ENCODE peak calls at places on chromosomes 6 and 20, in four cellular contexts. Z is ovary, L is GM23338, Q is HFF-Myc. S is an unnamed sample.

GRCh38 chr20:33298391-33298790 is 15.4 kb downstream of the BPIFB1 start:
- DNase-seq in Z (no peak), L (peak; percentile 51), Q (no peak), S (no peak)

GRCh38 chr6:113989675-113990074 is 18.7 kb upstream of the HDAC2 start:
- DNase-seq in Z (no peak), L (no peak), Q (no peak), S (no peak)

GRCh38 chr6:154297711-154298110 is 58.9 kb downstream of the IPCEF1 start:
- DNase-seq in Z (no peak), L (no peak), Q (no peak), S (no peak)

GRCh38 chr6:36758516-36759176 is 61.0 kb downstream of the RAB44 start:
- DNase-seq in Z (no peak), L (peak; percentile 61), Q (no peak), S (no peak)

GRCh38 chr6:166554316-166554715 is 32.2 kb downstream of the RAMACL start:
- DNase-seq in Z (no peak), L (no peak), Q (no peak), S (no peak)

GRCh38 chr6:119735500-119735899 is 385.9 kb upstream of the MAN1A1 start:
- DNase-seq in Z (no peak), L (no peak), Q (no peak), S (no peak)

GRCh38 chr6:151805286-151805840 is 2.1 kb upstream of the ESR1 start:
- DNase-seq in Z (peak; percentile 49), L (peak; percentile 6), Q (no peak), S (no peak)

GRCh38 chr6:52516269-52516668 is 60.6 kb downstream of the TRAM2 start:
- DNase-seq in Z (no peak), L (no peak), Q (no peak), S (no peak)

GRCh38 chr6:116883005-116883404 is 6.0 kb downstream of the RFX6 start:
- DNase-seq in Z (no peak), L (no peak), Q (no peak), S (no peak)

GRCh38 chr6:170040906-170041305 is 250.0 kb downstream of the DLL1 start:
- DNase-seq in Z (no peak), L (no peak), Q (no peak), S (no peak)

GRCh38 chr6:2719053-2719375 is 31.7 kb downstream of the MYLK4 start:
- DNase-seq in Z (no peak), L (no peak), Q (no peak), S (peak; percentile 20)

GRCh38 chr6:33914519-33915120 is 110.8 kb upstream of the MLN start:
- DNase-seq in Z (no peak), L (no peak), Q (no peak), S (no peak)

GRCh38 chr6:133423242-133423641 is 182.1 kb downstream of the EYA4 start:
- DNase-seq in Z (no peak), L (no peak), Q (no peak), S (no peak)

GRCh38 chr20:25323486-25324246 is 67.0 kb downstream of the ABHD12 start:
- DNase-seq in Z (no peak), L (no peak), Q (no peak), S (no peak)

GRCh38 chr20:3621111-3621510 is 42.1 kb downstream of the GFRA4 start:
- DNase-seq in Z (no peak), L (peak; percentile 61), Q (no peak), S (no peak)

GRCh38 chr6:42907336-42907735 is 8.5 kb upstream of the PTCRA start:
- DNase-seq in Z (peak; percentile 72), L (no peak), Q (no peak), S (no peak)

GRCh38 chr6:7137335-7138106 is 29.8 kb downstream of the RREB1 start:
- DNase-seq in Z (peak; percentile 63), L (peak; percentile 65), Q (no peak), S (peak; percentile 68)

GRCh38 chr6:69233195-69233524 is 563.6 kb downstream of the LMBRD1 start:
- DNase-seq in Z (no peak), L (peak; percentile 53), Q (no peak), S (no peak)

GRCh38 chr6:113763883-113764282 is 93.3 kb upstream of the MARCKS start:
- DNase-seq in Z (no peak), L (no peak), Q (no peak), S (peak; percentile 45)

GRCh38 chr6:30518505-30518850 is 29.2 kb downstream of the HLA-E start:
- DNase-seq in Z (no peak), L (peak; percentile 42), Q (no peak), S (no peak)

GRCh38 chr6:53811082-53811481 is 16.3 kb downstream of the LRRC1 start:
- DNase-seq in Z (no peak), L (no peak), Q (no peak), S (no peak)

GRCh38 chr20:2816583-2817340 is 598 bp downstream of the TMEM239 start:
- DNase-seq in Z (no peak), L (peak; percentile 53), Q (no peak), S (no peak)

DNA sequence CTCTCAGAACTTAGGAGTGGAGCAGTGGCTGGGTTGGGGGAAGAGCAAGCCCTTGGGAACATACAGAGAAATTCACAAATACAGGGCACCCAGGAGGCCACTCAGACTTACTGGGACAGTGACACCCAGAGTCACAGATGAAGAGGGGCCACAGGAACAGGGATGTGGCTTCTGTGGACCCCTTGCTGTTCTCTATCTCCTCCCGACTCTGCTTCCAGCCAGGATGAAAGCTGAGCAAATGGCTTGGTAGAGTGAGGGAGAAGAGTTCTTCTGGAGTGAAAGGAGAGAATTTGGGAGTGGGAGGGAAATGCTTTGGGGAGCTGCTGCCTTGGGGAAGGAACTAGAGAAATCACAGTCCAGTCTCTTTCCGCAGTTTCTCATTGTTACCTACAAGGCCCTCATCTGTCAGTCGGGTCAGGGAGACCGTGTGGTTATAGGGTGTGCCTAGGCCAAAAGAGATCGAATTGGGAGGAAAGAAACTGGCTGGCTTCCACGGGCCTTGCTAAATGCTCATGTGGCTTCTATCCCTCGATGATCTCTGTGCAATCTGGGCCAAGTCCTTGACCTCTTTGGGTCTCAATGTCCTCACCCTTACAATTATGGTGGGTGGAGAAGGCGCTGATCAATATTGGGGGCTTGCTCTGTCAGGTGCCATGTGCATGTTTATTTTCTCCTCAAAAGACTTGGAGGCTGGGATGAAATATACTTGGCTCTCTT is 17.0 kb downstream of the FOXP4 start:
- DNase-seq in Z (no peak), L (no peak), Q (no peak), S (no peak)
- H3K4me3 ChIP-seq in Z (no peak overlapping the region), L (peak overlapping the region; percentile 88), Q (no peak overlapping the region), S (no peak overlapping the region)

GRCh38 chr6:136088693-136089092 is 161.4 kb downstream of the MTFR2 start:
- DNase-seq in Z (no peak), L (no peak), Q (no peak), S (no peak)
- TF ChIP-seq CTCF in Z (no peak), L (no peak), Q (no peak), S (no peak)

GRCh38 chr6:98824907-98825601 is 9.3 kb upstream of the POU3F2 start:
- DNase-seq in Z (no peak), L (peak; percentile 74), Q (no peak), S (no peak)

GRCh38 chr6:98823845-98824162 is 10.6 kb upstream of the POU3F2 start:
- DNase-seq in Z (no peak), L (peak; percentile 59), Q (no peak), S (no peak)

GRCh38 chr6:98824163-98824906 is 10.0 kb upstream of the POU3F2 start:
- DNase-seq in Z (no peak), L (peak; percentile 65), Q (no peak), S (no peak)

GRCh38 chr6:98827295-98828159 is 6.8 kb upstream of the POU3F2 start:
- DNase-seq in Z (no peak), L (peak; percentile 90), Q (no peak), S (no peak)

GRCh38 chr6:98825602-98826230 is 8.7 kb upstream of the POU3F2 start:
- DNase-seq in Z (no peak), L (no peak), Q (no peak), S (no peak)
- H3K4me3 ChIP-seq in Z (no peak overlapping the region), L (peak overlapping the region; percentile 71), Q (no peak overlapping the region), S (no peak overlapping the region)

GRCh38 chr6:111727798-111728197 is 122.1 kb upstream of the TRAF3IP2 start:
- DNase-seq in Z (no peak), L (peak; percentile 76), Q (no peak), S (no peak)
- TF ChIP-seq CTCF in Z (no peak), L (peak; percentile 49), Q (peak; percentile 11), S (peak; percentile 63)

GRCh38 chr20:17634666-17635319 is 47.2 kb downstream of the RRBP1 start:
- DNase-seq in Z (peak; percentile 83), L (no peak), Q (no peak), S (no peak)

GRCh38 chr20:17633850-17634500 is 48.1 kb downstream of the RRBP1 start:
- DNase-seq in Z (no peak), L (no peak), Q (no peak), S (no peak)

GRCh38 chr20:17635846-17636245 is 46.2 kb downstream of the RRBP1 start:
- DNase-seq in Z (peak; percentile 71), L (no peak), Q (no peak), S (no peak)

GRCh38 chr20:17636523-17637412 is 45.3 kb downstream of the RRBP1 start:
- DNase-seq in Z (no peak), L (peak; percentile 59), Q (no peak), S (no peak)

DNA sequence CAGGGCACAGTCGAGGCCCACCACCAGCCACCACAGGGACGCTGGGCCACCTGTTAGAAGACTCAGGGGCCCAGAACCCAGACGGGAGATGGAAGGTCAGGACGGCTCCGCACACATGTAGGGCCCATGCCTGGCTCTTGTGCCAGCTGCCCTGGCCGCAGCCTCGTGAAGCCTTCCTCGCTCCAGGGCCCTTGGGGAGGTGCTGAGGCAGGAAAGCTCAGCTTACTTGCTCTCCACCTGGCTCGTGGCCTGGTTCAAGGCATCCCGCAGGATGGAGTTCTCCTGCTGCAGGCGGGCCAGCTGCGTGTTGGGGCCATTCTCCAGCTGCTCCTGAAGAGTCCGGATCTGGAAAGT is 46.7 kb downstream of the RRBP1 start:
- DNase-seq in Z (no peak), L (no peak), Q (no peak), S (no peak)
- H3K4me3 ChIP-seq in Z (no peak overlapping the region), L (no peak overlapping the region), Q (no peak overlapping the region), S (no peak overlapping the region)

DNA sequence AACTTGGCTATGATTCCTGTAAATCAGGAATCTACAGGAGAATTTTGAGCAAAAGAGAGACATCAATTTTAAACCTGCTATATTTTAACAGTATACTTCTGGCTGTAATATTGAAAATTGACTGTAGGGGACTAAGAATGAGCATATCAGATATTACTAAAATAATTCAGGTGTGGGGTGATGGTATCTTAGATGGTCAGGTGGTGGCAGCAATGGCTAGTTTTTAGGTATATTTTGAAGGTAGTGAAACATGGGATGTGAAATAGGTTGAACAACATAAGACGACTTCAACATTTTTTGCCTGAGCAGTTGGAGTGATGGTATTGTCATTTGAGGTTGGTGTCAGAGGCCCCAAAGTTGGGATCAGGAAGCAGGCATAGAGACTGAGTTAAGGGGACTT is 32.1 kb downstream of the FAM83B start:
- DNase-seq in Z (no peak), L (peak; percentile 15), Q (no peak), S (no peak)
- TF ChIP-seq CTCF in Z (no peak), L (peak; percentile 44), Q (no peak), S (no peak)

GRCh38 chr20:39835040-39835842 is 853.8 kb downstream of the MAFB start:
- DNase-seq in Z (peak; percentile 23), L (no peak), Q (no peak), S (no peak)
- H3K4me3 ChIP-seq in Z (no peak overlapping the region), L (no peak overlapping the region), Q (no peak overlapping the region), S (no peak overlapping the region)

GRCh38 chr6:137341721-137342195 is 122.6 kb upstream of the IFNGR1 start:
- DNase-seq in Z (no peak), L (peak; percentile 50), Q (peak; percentile 22), S (no peak)
- TF ChIP-seq CTCF in Z (no peak), L (peak; percentile 32), Q (peak; percentile 8), S (peak; percentile 25)